ENCODE peak calls at places on chromosomes 11 and 22, in ten cellular contexts. C is endothelial cell of umbilical vein, L is prostate gland, I is spleen, B is suprapubic skin, D is SJCRH30, Z is Karpas-422, Y is heart right ventricle, N is PC-9, M is pancreas. W is an unnamed sample.
A peak's percentile ranks its signal among the peaks of the same experiment; 100 is the strongest.

GRCh38 chr11:65491614-65492386 is 7.0 kb upstream of the MALAT1 start:
- DNase-seq in C (peak; percentile 89), L (peak; percentile 94), I (no peak), B (peak; percentile 95), D (peak; percentile 84), Z (no peak), Y (peak; percentile 76), N (peak; percentile 97), M (peak; percentile 78), W (peak; percentile 79)

GRCh38 chr11:6523253-6523652 is 26.2 kb downstream of the DNHD1 start:
- DNase-seq in C (peak; percentile 53), L (no peak), I (no peak), B (no peak), D (no peak), Z (no peak), Y (no peak), N (peak; percentile 90), M (no peak), W (no peak)

GRCh38 chr11:119589011-119589410 is 140.0 kb downstream of the NECTIN1 start:
- DNase-seq in C (no peak), L (no peak), I (no peak), B (peak; percentile 25), D (no peak), Z (no peak), Y (no peak), N (no peak), M (no peak), W (no peak)

GRCh38 chr22:30878516-30879365 is 89.8 kb downstream of the MORC2 start:
- DNase-seq in C (no peak), L (no peak), I (peak; percentile 56), B (no peak), D (peak; percentile 32), Z (no peak), Y (peak; percentile 17), N (no peak), M (peak; percentile 9), W (peak; percentile 42)

GRCh38 chr11:124799384-124800225 is 601 bp downstream of the MSANTD2 start:
- DNase-seq in C (peak; percentile 56), L (peak; percentile 9), I (peak; percentile 90), B (peak; percentile 69), D (peak; percentile 22), Z (peak; percentile 59), Y (peak; percentile 33), N (no peak), M (peak; percentile 49), W (peak; percentile 65)

GRCh38 chr22:27100323-27100722 is 442.9 kb downstream of the MIAT start:
- DNase-seq in C (no peak), L (no peak), I (no peak), B (no peak), D (no peak), Z (no peak), Y (peak; percentile 32), N (no peak), M (no peak), W (no peak)

GRCh38 chr11:34614334-34615113 is 6.4 kb upstream of the EHF start:
- DNase-seq in C (no peak), L (no peak), I (no peak), B (no peak), D (no peak), Z (no peak), Y (no peak), N (no peak), M (no peak), W (no peak)

GRCh38 chr22:45312415-45312814 is 2.7 kb downstream of the FAM118A start:
- DNase-seq in C (no peak), L (no peak), I (no peak), B (no peak), D (no peak), Z (no peak), Y (no peak), N (no peak), M (no peak), W (no peak)

GRCh38 chr11:96092511-96092910 is 168.6 kb upstream of the MTMR2 start:
- DNase-seq in C (no peak), L (no peak), I (no peak), B (no peak), D (no peak), Z (no peak), Y (no peak), N (no peak), M (no peak), W (no peak)
- H3K4me1 ChIP-seq in C (no peaks in the 10 kb centered on the region), L (peaks cover 8% of the 10 kb centered on the region), I (peaks cover 35% of the 10 kb centered on the region), B (peaks cover 34% of the 10 kb centered on the region), D (peaks cover 8% of the 10 kb centered on the region), Z (no peaks in the 10 kb centered on the region), Y (peaks cover 8% of the 10 kb centered on the region), N (peaks cover 52% of the 10 kb centered on the region), M (peaks cover 8% of the 10 kb centered on the region), W (no peaks in the 10 kb centered on the region)

GRCh38 chr11:108754901-108755625 is 90.2 kb downstream of the DDX10 start:
- DNase-seq in C (peak; percentile 18), L (no peak), I (no peak), B (no peak), D (peak; percentile 3), Z (peak; percentile 73), Y (no peak), N (no peak), M (no peak), W (no peak)

GRCh38 chr11:108752297-108752751 is 87.5 kb downstream of the DDX10 start:
- DNase-seq in C (no peak), L (no peak), I (no peak), B (no peak), D (no peak), Z (no peak), Y (no peak), N (no peak), M (no peak), W (no peak)

GRCh38 chr11:108758458-108758857 is 93.6 kb downstream of the DDX10 start:
- DNase-seq in C (no peak), L (no peak), I (no peak), B (no peak), D (no peak), Z (no peak), Y (no peak), N (no peak), M (no peak), W (no peak)

DNA sequence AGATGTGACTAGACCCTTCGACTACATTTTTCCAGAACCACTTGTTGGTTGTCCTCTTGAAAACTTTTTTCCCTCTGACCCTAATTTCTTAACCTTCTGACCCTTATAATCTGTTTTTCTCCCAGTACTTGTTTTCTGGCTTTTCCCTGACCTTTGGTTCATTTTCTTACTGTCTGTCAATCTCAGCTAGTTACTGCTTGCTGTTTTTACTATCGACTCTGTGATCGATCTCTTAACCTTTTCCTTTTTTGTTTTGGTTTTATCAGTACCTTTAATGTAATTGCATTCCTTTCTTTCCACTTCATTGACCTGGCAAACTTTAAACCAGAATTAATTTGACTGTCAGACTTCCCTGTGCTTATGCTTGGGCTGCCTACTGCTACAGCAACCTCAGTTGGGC is 92.8 kb downstream of the DDX10 start:
- DNase-seq in C (no peak), L (no peak), I (no peak), B (no peak), D (no peak), Z (no peak), Y (no peak), N (no peak), M (no peak), W (no peak)
- H3K4me1 ChIP-seq in C (no peaks in the 10 kb centered on the region), L (no peaks in the 10 kb centered on the region), I (no peaks in the 10 kb centered on the region), B (peaks cover 6% of the 10 kb centered on the region), D (peaks cover 21% of the 10 kb centered on the region), Z (peaks cover 58% of the 10 kb centered on the region), Y (peaks cover 11% of the 10 kb centered on the region), N (no peaks in the 10 kb centered on the region), M (no peaks in the 10 kb centered on the region), W (no peaks in the 10 kb centered on the region)

DNA sequence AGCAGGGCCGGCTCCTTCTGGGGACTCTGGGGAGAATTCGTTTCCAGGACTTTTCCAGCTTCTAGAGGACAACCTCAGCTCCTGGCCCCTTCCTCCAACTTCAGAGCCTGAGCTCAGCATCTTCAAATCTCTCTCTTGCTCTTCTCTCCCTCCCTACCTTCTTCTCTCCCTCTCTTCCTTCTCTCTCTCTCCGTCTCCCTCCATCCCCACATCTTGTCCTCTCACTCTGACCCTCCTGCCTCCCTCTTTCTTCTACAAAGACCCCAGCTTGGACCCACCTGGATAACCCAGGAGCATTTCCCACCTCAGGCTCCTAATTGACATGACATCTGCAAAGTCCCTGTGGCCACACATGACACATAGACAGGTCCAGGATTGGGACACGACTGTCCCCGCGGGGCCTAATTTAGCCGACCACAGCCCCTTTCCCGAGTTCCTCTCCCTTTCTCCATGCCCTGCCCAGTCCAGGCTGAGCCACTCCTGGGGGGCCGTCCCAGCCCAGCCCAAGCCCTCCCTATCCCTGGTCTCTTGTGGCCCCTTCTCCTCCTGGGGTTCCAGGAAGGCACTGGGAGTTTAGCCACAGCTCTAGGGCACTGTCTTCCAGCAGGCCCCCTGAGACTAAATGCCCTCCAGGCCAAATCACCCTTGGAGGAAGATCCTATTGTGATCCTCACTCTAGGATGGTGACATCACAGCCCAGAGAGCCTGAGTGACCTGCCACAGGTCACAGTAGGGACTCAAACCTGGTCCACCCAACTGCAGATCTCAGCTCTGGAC is 36.9 kb downstream of the IGLL5 start:
- DNase-seq in C (no peak), L (no peak), I (no peak), B (no peak), D (no peak), Z (no peak), Y (no peak), N (no peak), M (no peak), W (peak; percentile 25)
- H3K4me1 ChIP-seq in C (no peaks in the 10 kb centered on the region), L (peaks cover 4% of the 10 kb centered on the region), I (peaks cover 31% of the 10 kb centered on the region), B (peaks cover 4% of the 10 kb centered on the region), D (peaks cover 26% of the 10 kb centered on the region), Z (peaks cover 22% of the 10 kb centered on the region), Y (no peaks in the 10 kb centered on the region), N (no peaks in the 10 kb centered on the region), M (no peaks in the 10 kb centered on the region), W (no peaks in the 10 kb centered on the region)

GRCh38 chr11:9568854-9569587 is 4.4 kb upstream of the WEE1 start:
- DNase-seq in C (peak; percentile 79), L (peak; percentile 86), I (no peak), B (peak; percentile 85), D (peak; percentile 80), Z (peak; percentile 92), Y (peak; percentile 25), N (peak; percentile 97), M (peak; percentile 74), W (peak; percentile 74)

GRCh38 chr11:9571766-9572120 is 1.7 kb upstream of the WEE1 start:
- DNase-seq in C (no peak), L (no peak), I (no peak), B (no peak), D (peak; percentile 29), Z (peak; percentile 47), Y (no peak), N (no peak), M (no peak), W (no peak)

GRCh38 chr11:9571071-9571765 is 2.3 kb upstream of the WEE1 start:
- DNase-seq in C (no peak), L (no peak), I (no peak), B (no peak), D (no peak), Z (peak; percentile 85), Y (no peak), N (no peak), M (no peak), W (no peak)

GRCh38 chr11:9569588-9570164 is 3.8 kb upstream of the WEE1 start:
- DNase-seq in C (no peak), L (no peak), I (no peak), B (no peak), D (no peak), Z (peak; percentile 68), Y (no peak), N (no peak), M (no peak), W (no peak)

DNA sequence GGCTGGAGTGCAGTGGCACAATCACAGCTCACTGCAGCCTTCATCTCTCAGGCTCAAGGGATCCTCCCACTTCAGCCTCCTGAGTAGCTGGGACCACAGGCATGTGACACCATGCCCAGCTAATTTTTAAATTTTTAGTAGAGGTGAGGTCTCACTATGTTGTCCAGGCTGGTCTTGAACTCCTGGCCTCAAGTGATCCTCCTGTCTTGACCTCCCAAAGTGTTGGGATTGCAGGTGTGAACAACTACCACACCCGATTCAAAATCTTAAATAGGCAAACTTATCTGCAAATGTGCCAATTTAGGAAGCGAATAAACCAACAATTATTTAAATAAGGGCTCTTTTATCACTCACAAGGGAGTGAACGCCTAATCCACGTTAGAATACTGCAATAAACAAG is 3.2 kb upstream of the WEE1 start:
- DNase-seq in C (no peak), L (no peak), I (no peak), B (no peak), D (no peak), Z (peak; percentile 53), Y (no peak), N (no peak), M (no peak), W (no peak)
- H3K4me1 ChIP-seq in C (peaks cover 27% of the 10 kb centered on the region), L (peaks cover 21% of the 10 kb centered on the region), I (peaks cover 51% of the 10 kb centered on the region), B (peaks cover 76% of the 10 kb centered on the region), D (peaks cover 42% of the 10 kb centered on the region), Z (peaks cover 73% of the 10 kb centered on the region), Y (peaks cover 37% of the 10 kb centered on the region), N (peaks cover 65% of the 10 kb centered on the region), M (peaks cover 36% of the 10 kb centered on the region), W (no peaks in the 10 kb centered on the region)